ENCODE peak calls at places on chromosomes 1 and 21, in four cellular contexts. R is heart left ventricle, N is AG09309, S is foreskin fibroblast. L is an unnamed sample.

GRCh38 chr1:15714438-15715136 is 21.5 kb upstream of the SLC25A34 start:
- DNase-seq in R (peak; percentile 79), N (peak; percentile 7), S (peak; percentile 46), L (peak; percentile 7)

GRCh38 chr1:39258146-39258924 is 53.8 kb downstream of the MACF1 start:
- DNase-seq in R (peak; percentile 72), N (peak; percentile 23), S (peak; percentile 47), L (no peak)

GRCh38 chr1:245153081-245153644 is 1.6 kb upstream of the KIF26B start:
- DNase-seq in R (peak; percentile 34), N (no peak), S (peak; percentile 52), L (peak; percentile 42)

GRCh38 chr1:64686828-64687724 is 57.8 kb upstream of the RAVER2 start:
- DNase-seq in R (no peak), N (peak; percentile 24), S (peak; percentile 46), L (no peak)

GRCh38 chr1:35571263-35571662 is 1.9 kb upstream of the TFAP2E start:
- DNase-seq in R (no peak), N (no peak), S (no peak), L (no peak)

GRCh38 chr1:28507646-28508434 is 2.0 kb downstream of the RCC1 start:
- DNase-seq in R (no peak), N (no peak), S (no peak), L (no peak)

GRCh38 chr21:45259206-45259795 is 28.4 kb downstream of the POFUT2 start:
- DNase-seq in R (no peak), N (no peak), S (no peak), L (no peak)

GRCh38 chr1:177546346-177546745 is 375.6 kb downstream of the BRINP2 start:
- DNase-seq in R (no peak), N (no peak), S (no peak), L (no peak)

GRCh38 chr1:221683681-221684080 is 58.2 kb downstream of the DUSP10 start:
- DNase-seq in R (no peak), N (no peak), S (no peak), L (no peak)

GRCh38 chr1:237841485-237841884 is 49.2 kb downstream of the ZP4 start:
- DNase-seq in R (no peak), N (no peak), S (no peak), L (no peak)

DNA sequence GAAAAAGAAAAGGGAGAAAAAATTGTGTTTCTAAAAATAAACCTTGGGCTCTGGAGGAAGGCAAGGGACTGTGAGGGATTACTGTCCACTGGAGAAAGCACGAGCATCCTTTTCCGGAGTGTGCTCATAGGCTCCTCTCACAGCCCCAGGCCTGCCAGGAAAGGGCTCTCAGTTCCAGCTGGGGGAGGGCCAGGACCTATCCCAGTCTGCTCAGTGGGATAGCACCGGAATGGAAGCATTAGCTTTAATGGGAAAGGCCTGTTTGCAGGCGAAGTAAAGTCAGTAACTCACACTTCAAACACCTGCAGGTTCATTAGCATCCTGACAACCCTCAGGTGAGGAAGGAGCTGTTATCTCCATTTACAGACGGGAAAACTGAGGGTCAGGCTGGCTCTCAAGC is 113.9 kb upstream of the USP24 start:
- DNase-seq in R (peak; percentile 51), N (no peak), S (no peak), L (no peak)
- H3K4me3 ChIP-seq in R (no peak overlapping the region), N (no peak overlapping the region), S (no peak overlapping the region), L (no peak overlapping the region)

DNA sequence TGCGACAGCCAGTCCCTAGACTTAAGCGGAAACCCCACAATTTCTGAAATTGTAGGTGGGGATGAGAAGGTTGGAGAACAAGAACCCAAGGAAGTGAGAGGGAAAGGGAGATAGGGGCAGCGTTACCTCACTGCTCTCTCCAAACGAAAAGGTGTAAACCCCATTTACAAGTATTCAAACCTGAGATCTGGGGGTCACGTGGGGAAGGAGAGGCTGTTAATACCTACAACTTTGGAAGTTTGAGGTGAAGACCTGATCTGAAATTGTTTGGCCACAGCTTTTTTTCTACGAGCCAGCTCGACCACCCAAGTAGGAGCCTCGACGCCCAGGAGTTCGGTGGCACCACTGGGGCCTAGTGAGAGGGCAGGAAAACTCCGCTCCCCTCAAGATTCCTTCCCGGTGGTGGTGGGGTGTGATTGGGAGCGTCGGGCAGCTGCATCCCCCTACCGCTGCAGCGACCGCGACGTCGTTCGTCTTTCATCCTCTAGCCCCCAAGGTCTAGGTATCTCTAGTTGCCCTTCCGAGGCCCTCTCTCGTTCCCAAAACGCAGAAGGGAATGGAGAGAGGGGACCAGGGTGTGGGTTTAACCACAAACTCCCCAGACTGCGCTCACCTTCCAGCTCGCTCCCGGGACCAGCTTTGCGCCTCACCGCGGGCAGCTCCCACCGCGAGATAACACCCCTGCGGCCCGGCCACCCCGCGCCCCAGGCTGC is 907 bp downstream of the PTPN14 start:
- DNase-seq in R (no peak), N (no peak), S (no peak), L (no peak)
- H3K4me3 ChIP-seq in R (peak overlapping the region; percentile 93), N (peak overlapping the region; percentile 97), S (peak overlapping the region; percentile 90), L (peak overlapping the region; percentile 34)

GRCh38 chr21:39452965-39453332 is 1.2 kb downstream of the SH3BGR start:
- DNase-seq in R (no peak), N (no peak), S (no peak), L (no peak)

GRCh38 chr21:39453571-39454179 is 1.9 kb downstream of the SH3BGR start:
- DNase-seq in R (no peak), N (no peak), S (no peak), L (no peak)

GRCh38 chr21:39454949-39455668 is 3.3 kb downstream of the SH3BGR start:
- DNase-seq in R (peak; percentile 41), N (no peak), S (no peak), L (no peak)

GRCh38 chr21:39451332-39452206 is at the start of gene SH3BGR:
- DNase-seq in R (peak; percentile 88), N (no peak), S (no peak), L (no peak)

DNA sequence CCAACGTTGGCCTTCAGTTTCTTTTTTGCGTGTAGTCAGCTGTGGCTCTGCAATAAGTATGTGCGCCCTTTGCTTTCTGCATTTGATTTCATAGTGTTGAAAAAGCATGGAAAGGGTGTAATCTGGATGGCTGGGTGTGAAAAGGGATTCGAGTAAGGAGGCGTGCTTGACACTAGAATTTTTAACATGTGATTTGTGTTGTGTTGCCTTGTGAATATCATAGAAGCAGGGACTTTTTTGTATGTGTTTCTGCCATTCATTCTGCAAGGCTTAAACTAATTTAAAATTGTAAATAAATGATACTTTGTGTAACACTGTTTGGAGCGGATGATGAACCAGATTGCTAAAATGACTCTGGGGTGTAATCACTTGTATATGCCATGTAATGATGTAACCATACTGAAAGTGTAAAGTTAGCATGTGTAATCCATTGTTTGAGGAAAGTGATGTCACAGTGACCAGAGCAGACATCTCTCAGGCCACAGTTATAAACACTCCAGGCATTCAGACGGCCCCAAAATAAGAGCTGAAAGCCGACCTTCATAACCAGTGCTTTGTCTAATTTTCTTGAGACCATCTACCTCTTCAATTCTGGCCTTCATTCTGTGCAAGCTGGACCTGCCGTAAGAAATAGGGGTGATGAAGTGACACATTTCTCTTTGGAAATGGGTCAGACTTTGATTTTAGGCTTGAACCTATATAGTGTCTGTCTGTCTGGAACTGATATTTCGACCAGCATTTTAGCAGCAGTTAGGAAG is 616 bp downstream of the SH3BGR start:
- DNase-seq in R (no peak), N (no peak), S (peak; percentile 44), L (no peak)
- H3K4me3 ChIP-seq in R (peak overlapping the region; percentile 54), N (no peak overlapping the region), S (no peak overlapping the region), L (no peak overlapping the region)

GRCh38 chr21:41974752-41975053 is 20.9 kb upstream of the C2CD2 start:
- DNase-seq in R (no peak), N (no peak), S (no peak), L (no peak)

GRCh38 chr21:41973427-41973831 is 19.6 kb upstream of the C2CD2 start:
- DNase-seq in R (no peak), N (no peak), S (no peak), L (peak; percentile 83)

GRCh38 chr21:41975391-41976272 is 21.8 kb upstream of the C2CD2 start:
- DNase-seq in R (no peak), N (no peak), S (no peak), L (no peak)

GRCh38 chr21:41972511-41973205 is 18.8 kb upstream of the C2CD2 start:
- DNase-seq in R (no peak), N (no peak), S (no peak), L (no peak)

GRCh38 chr21:41973861-41974751 is 20.3 kb upstream of the C2CD2 start:
- DNase-seq in R (peak; percentile 70), N (no peak), S (no peak), L (no peak)
- H3K4me3 ChIP-seq in R (no peak overlapping the region), N (no peak overlapping the region), S (no peak overlapping the region), L (no peak overlapping the region)